ENCODE peak calls at places on chromosomes 3 and 15, in five cellular contexts. One of them, this sample, is unnamed.

GRCh38 chr3:10772230-10773161 is 43.5 kb upstream of the SLC6A11 start:
- DNase-seq in kidney glomerular epithelial cell: no peak
- DNase-seq in HFF-Myc: no peak
- DNase-seq in substantia nigra: no peak
- DNase-seq in ELR: no peak
- DNase-seq in this sample: no peak

GRCh38 chr3:142931222-142931621 is 32.3 kb downstream of the PAQR9 start:
- DNase-seq in kidney glomerular epithelial cell: no peak
- DNase-seq in HFF-Myc: no peak
- DNase-seq in substantia nigra: no peak
- DNase-seq in ELR: no peak
- DNase-seq in this sample: no peak

GRCh38 chr3:149278911-149279310 is 54.5 kb downstream of the TM4SF18 start:
- DNase-seq in kidney glomerular epithelial cell: no peak
- DNase-seq in HFF-Myc: no peak
- DNase-seq in substantia nigra: no peak
- DNase-seq in ELR: no peak
- DNase-seq in this sample: no peak

GRCh38 chr3:12222765-12223485 is 64.2 kb upstream of the TIMP4 start:
- DNase-seq in kidney glomerular epithelial cell: no peak
- DNase-seq in HFF-Myc: no peak
- DNase-seq in substantia nigra: no peak
- DNase-seq in ELR: peak
- DNase-seq in this sample: no peak

GRCh38 chr3:127860223-127860622 is 37.9 kb upstream of the MGLL start:
- DNase-seq in kidney glomerular epithelial cell: no peak
- DNase-seq in HFF-Myc: no peak
- DNase-seq in substantia nigra: no peak
- DNase-seq in ELR: no peak
- DNase-seq in this sample: no peak

GRCh38 chr3:49098429-49098828 is 4.6 kb upstream of the QRICH1 start:
- DNase-seq in kidney glomerular epithelial cell: no peak
- DNase-seq in HFF-Myc: no peak
- DNase-seq in substantia nigra: no peak
- DNase-seq in ELR: no peak
- DNase-seq in this sample: no peak

GRCh38 chr3:99633887-99634558 is 4.4 kb upstream of the COL8A1 start:
- DNase-seq in kidney glomerular epithelial cell: peak
- DNase-seq in HFF-Myc: no peak
- DNase-seq in substantia nigra: no peak
- DNase-seq in ELR: peak
- DNase-seq in this sample: no peak

GRCh38 chr15:91302588-91303439 is 202.8 kb downstream of the SV2B start:
- DNase-seq in kidney glomerular epithelial cell: peak
- DNase-seq in HFF-Myc: peak
- DNase-seq in substantia nigra: no peak
- DNase-seq in ELR: peak
- DNase-seq in this sample: peak

GRCh38 chr3:69180869-69181591 is 58.6 kb upstream of the LMOD3 start:
- DNase-seq in kidney glomerular epithelial cell: no peak
- DNase-seq in HFF-Myc: no peak
- DNase-seq in substantia nigra: no peak
- DNase-seq in ELR: no peak
- DNase-seq in this sample: no peak

GRCh38 chr15:34754674-34755418 is at the start of gene GJD2:
- DNase-seq in kidney glomerular epithelial cell: no peak
- DNase-seq in HFF-Myc: no peak
- DNase-seq in substantia nigra: no peak
- DNase-seq in ELR: no peak
- DNase-seq in this sample: no peak